ENCODE peak calls at places on chromosomes 13 and 19, in eight cellular contexts. N is heart left ventricle, C is psoas muscle, T is body of pancreas, F is mucosa of descending colon, O is ovary, Z is lung, R is uterus. Q is an unnamed sample. For H3K4me1, the result is how much of the 10 kb centered on the place peaks cover.

GRCh38 chr13:25659091-25659502 is 287.3 kb downstream of the ATP8A2 start:
- DNase-seq in F (no peak), N (no peak), R (no peak), O (no peak), T (no peak), C (no peak), Z (no peak), Q (no peak)

GRCh38 chr13:34019870-34020269 is 201.9 kb downstream of the RFC3 start:
- DNase-seq in T (no peak), R (no peak), F (no peak), N (no peak), C (no peak), O (no peak), Z (no peak), Q (peak)

GRCh38 chr13:42991892-42992584 is at the start of gene EPSTI1:
- DNase-seq in F (peak), N (peak), C (peak), O (peak), T (peak), R (peak), Z (peak), Q (peak)

GRCh38 chr13:64553411-64554129 is 2676.6 kb downstream of the PCDH9 start:
- DNase-seq in T (no peak), C (no peak), N (no peak), O (no peak), Z (no peak), R (no peak), F (no peak), Q (no peak)

GRCh38 chr13:98826156-98826555 is 73.7 kb upstream of the SLC15A1 start:
- DNase-seq in Z (no peak), O (no peak), N (no peak), T (no peak), C (no peak), R (no peak), F (no peak), Q (no peak)

GRCh38 chr19:290539-291521 is at the start of gene PLPP2:
- DNase-seq in C (peak), Z (peak), R (peak), N (no peak), F (peak), T (peak), O (peak), Q (no peak)

GRCh38 chr13:76775031-76775740 is 111.0 kb downstream of the KCTD12 start:
- DNase-seq in F (no peak), T (no peak), O (no peak), R (no peak), N (no peak), C (no peak), Z (no peak), Q (no peak)

GRCh38 chr13:94534171-94534570 is 54.7 kb upstream of the DCT start:
- DNase-seq in R (no peak), O (no peak), Z (no peak), T (no peak), F (no peak), N (no peak), C (no peak), Q (no peak)

DNA sequence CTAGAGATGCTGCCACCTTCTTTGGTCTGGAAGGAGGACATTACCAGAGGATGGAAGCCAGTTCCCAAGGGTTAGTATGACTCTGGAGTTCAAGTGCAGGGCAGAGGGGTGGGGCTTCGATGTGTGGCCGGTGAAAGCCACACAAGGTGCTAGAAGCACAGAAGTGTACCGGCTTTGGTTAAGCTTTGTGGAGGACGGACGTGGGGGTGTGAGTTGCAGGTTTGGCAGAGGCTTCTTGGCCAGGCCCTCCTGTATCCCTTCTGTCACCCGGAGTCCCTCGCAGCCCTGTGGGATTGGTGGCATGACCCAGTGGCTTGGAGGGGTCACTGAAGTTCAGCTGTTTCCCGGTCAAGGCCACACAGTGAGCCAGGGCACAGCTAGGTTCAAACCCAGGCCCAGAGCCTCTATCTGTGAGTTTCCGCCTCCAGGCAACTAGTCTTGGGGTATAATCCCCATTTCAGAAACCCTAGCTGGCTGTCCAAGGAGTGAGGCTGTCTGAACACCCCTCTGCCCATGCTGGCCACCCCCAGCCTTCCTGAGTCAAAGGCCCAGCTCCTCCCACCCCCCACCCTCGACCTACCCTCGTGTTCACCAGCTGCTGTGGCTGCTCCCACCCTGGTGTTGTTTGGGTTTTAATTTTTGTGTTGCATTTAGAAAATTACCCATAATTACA is 4.6 kb upstream of the SSBP4 start:
- DNase-seq in Z (no peak), F (peak), C (peak), R (peak), N (peak), T (no peak), O (peak), Q (peak)
- H3K4me1 ChIP-seq in Z (under half), F (under half), C (under half), R (under half), N (under half), T (under half), O (under half), Q (under half)

GRCh38 chr19:35006999-35007365 is 6.9 kb downstream of the GRAMD1A start:
- DNase-seq in N (peak), F (no peak), R (no peak), T (no peak), O (peak), Z (no peak), C (no peak), Q (no peak)
- H3K4me1 ChIP-seq in N (under half), F (under half), R (under half), T (half or more), O (under half), Z (under half), C (under half), Q (half or more)

GRCh38 chr19:44746946-44747738 is 1.4 kb upstream of the BCL3 start:
- DNase-seq in N (peak), C (peak), O (peak), R (peak), Z (peak), T (peak), F (peak), Q (peak)

GRCh38 chr19:44747739-44748425 is 626 bp upstream of the BCL3 start:
- DNase-seq in T (peak), C (peak), R (peak), Z (peak), N (peak), F (peak), O (peak), Q (peak)

GRCh38 chr19:44745386-44745831 is 3.1 kb upstream of the BCL3 start:
- DNase-seq in T (peak), N (peak), C (peak), Z (peak), O (peak), F (peak), R (peak), Q (peak)

GRCh38 chr19:44745887-44746600 is 2.5 kb upstream of the BCL3 start:
- DNase-seq in R (no peak), N (no peak), Z (no peak), T (no peak), C (no peak), F (peak), O (no peak), Q (no peak)

DNA sequence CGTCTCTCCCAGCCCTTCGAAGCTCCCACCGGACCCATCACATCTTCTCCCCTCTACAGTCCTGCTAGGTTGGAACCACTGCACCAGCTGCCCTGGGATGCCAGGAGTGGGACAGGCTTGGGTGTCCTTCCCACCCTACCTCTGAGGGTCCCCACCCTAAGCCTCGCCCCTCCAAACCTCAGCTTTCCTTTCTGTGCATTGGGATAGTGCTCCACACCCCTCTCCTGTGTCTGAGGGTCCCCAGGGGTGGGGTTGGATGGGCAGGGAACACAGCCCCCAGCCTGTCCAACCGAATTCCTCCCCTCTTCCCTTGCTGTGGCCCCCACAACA is 1.9 kb upstream of the BCL3 start:
- DNase-seq in F (peak), R (no peak), C (no peak), Z (no peak), N (no peak), O (peak), T (no peak), Q (no peak)
- H3K4me1 ChIP-seq in F (half or more), R (under half), C (under half), Z (under half), N (under half), O (under half), T (half or more), Q (half or more)

GRCh38 chr13:39419068-39419467 is 183.9 kb downstream of the LHFPL6 start:
- DNase-seq in R (no peak), F (no peak), Z (no peak), T (no peak), N (no peak), C (no peak), O (no peak), Q (no peak)
- H3K4me1 ChIP-seq in R (under half), F (under half), Z (under half), T (under half), N (under half), C (under half), O (under half), Q (under half)

GRCh38 chr19:1858412-1859081 is 4.8 kb downstream of the KLF16 start:
- DNase-seq in F (peak), N (peak), R (no peak), O (no peak), T (no peak), Z (no peak), C (no peak), Q (no peak)
- H3K4me1 ChIP-seq in F (half or more), N (half or more), R (under half), O (under half), T (half or more), Z (under half), C (under half), Q (half or more)

DNA sequence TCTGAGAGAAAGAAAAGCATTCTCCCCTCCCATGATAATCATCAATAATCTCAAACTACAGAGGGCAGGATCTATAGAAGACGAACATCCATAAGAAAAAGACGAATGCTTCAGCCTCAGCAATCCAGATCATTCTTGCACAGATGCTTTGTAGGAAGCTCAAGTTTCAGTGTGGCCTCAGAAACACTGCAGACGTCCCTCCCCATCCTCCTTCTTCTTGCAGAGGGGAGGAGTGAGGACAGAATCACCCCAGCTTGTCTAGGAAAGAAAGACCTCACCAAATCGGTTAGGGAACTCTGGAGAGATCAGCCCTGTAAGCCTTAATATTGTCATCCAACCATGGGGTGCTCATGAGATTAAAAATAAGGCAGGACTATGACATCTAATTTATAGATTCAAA is 62.9 kb downstream of the POU4F1 start:
- DNase-seq in Z (no peak), T (no peak), N (no peak), F (no peak), R (no peak), C (no peak), O (no peak), Q (no peak)
- H3K4me1 ChIP-seq in Z (under half), T (under half), N (under half), F (under half), R (under half), C (under half), O (under half), Q (under half)

DNA sequence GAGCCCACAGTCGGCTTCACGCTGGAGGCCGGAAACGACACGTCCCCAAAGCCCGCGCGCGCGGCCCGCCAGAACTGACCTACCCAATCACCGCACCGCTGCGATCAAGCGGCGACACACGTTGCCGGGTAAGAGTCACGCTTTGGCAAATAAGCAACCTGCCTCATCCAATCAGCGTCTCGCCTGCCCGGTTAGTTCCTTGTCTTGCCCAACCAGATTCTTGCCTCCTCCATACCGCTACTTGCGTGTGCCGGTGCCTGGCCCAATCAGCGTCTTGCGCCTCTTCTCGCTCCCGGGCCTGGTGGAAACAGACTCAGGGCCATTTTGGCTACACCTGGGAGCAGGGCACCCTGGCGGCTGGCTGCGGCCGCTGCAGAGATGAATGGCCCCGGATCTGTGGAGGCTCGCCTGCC is 11.6 kb upstream of the ZNF544 start:
- DNase-seq in O (no peak), T (no peak), Z (no peak), F (no peak), R (no peak), C (no peak), N (no peak), Q (no peak)
- H3K4me1 ChIP-seq in O (under half), T (under half), Z (under half), F (under half), R (under half), C (under half), N (under half), Q (under half)

GRCh38 chr19:27796073-27796472 is 1416.9 kb downstream of the UQCRFS1 start:
- DNase-seq in O (no peak), N (no peak), F (no peak), C (no peak), R (no peak), T (no peak), Z (no peak), Q (no peak)
- H3K4me1 ChIP-seq in O (under half), N (under half), F (under half), C (under half), R (under half), T (under half), Z (under half), Q (under half)